ENCODE peak calls at places on chromosomes 16 and 17, in four cellular contexts. S is K562, T is GM12878, F is GM12891. B is an unnamed sample.

GRCh38 chr17:51120357-51120738 is 320 bp downstream of the SPAG9 start:
- DNase-seq in S (no peak), T (no peak), F (peak), B (peak)

GRCh38 chr17:80104321-80104955 is 3.1 kb downstream of the GAA start:
- DNase-seq in T (no peak), F (no peak), S (no peak), B (no peak)

GRCh38 chr16:8474576-8474975 is 115.7 kb downstream of the TMEM114 start:
- DNase-seq in T (no peak), F (no peak), S (no peak), B (no peak)

GRCh38 chr17:72838068-72838467 is 254.4 kb downstream of the SLC39A11 start:
- DNase-seq in S (no peak), T (no peak), F (no peak), B (no peak)

GRCh38 chr17:32486701-32487459 is at the start of gene CDK5R1:
- DNase-seq in T (no peak), F (peak), S (peak), B (peak)

GRCh38 chr16:14186007-14186953 is 115.2 kb downstream of the MRTFB start:
- DNase-seq in T (no peak), S (no peak), F (no peak), B (no peak)

GRCh38 chr16:86581458-86581857 is 3.1 kb downstream of the FOXL1 start:
- DNase-seq in S (no peak), T (no peak), F (no peak), B (no peak)

GRCh38 chr17:64628641-64629040 is 33.5 kb downstream of the SMURF2 start:
- DNase-seq in S (no peak), T (no peak), F (no peak), B (no peak)

GRCh38 chr17:17179371-17179827 is 26.7 kb downstream of the PLD6 start:
- DNase-seq in T (peak), S (no peak), F (no peak), B (no peak)

GRCh38 chr16:24165273-24165672 is 90.9 kb upstream of the CACNG3 start:
- DNase-seq in S (no peak), F (no peak), T (no peak), B (no peak)

GRCh38 chr17:2054740-2055493 is at the start of gene HIC1:
- DNase-seq in T (no peak), F (peak), S (peak), B (no peak)

GRCh38 chr17:34709108-34709779 is 129.9 kb downstream of the TMEM132E start:
- DNase-seq in T (no peak), F (no peak), S (no peak), B (no peak)

GRCh38 chr17:72357764-72358365 is 237.0 kb downstream of the SOX9 start:
- DNase-seq in F (no peak), T (no peak), S (no peak), B (no peak)

GRCh38 chr16:24011237-24011636 is 175.5 kb downstream of the PRKCB start:
- DNase-seq in S (no peak), T (no peak), F (no peak), B (no peak)

DNA sequence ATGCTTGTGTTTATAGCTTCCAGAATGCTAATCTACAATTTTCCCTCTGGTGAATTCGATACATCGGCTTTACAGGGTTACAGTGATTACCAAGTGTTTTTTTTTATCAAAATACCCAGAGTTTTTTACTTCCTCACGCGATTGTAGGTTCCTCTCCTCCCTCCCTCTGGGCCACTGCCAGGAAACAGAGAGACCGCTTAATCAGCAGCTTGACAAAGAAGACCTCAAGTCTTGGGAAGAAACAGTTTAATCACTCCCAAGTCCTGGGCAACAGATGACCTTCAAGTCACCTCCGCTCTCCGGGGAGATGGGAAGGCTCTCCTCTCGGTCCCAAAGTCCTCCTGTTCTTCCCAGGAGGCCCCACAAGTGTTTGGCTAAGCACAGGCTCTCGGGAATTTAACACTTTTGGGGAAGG is 23.5 kb downstream of the SMTNL2 start:
- DNase-seq in S (no peak), F (no peak), T (no peak), B (peak)
- TF ChIP-seq SPI1 in S (no peak), F (no peak), T (no peak), B (no peak)

GRCh38 chr17:60164164-60164563 is 14.4 kb downstream of the CA4 start:
- DNase-seq in S (no peak), F (no peak), T (no peak), B (no peak)

GRCh38 chr17:60165976-60166375 is 16.2 kb downstream of the CA4 start:
- DNase-seq in F (no peak), T (no peak), S (peak), B (no peak)

GRCh38 chr17:60163108-60163784 is 13.5 kb downstream of the CA4 start:
- DNase-seq in T (no peak), F (no peak), S (no peak), B (no peak)

GRCh38 chr17:60164697-60165096 is 14.9 kb downstream of the CA4 start:
- DNase-seq in S (no peak), F (no peak), T (no peak), B (no peak)

GRCh38 chr17:60165223-60165622 is 15.4 kb downstream of the CA4 start:
- DNase-seq in S (peak), T (no peak), F (no peak), B (no peak)
- TF ChIP-seq SPI1 in S (no peak), T (no peak), F (no peak), B (no peak)

GRCh38 chr16:27218756-27219155 is 15.4 kb downstream of the KDM8 start:
- DNase-seq in T (no peak), S (no peak), F (no peak), B (no peak)
- TF ChIP-seq SPI1 in T (no peak), S (no peak), F (no peak), B (no peak)

DNA sequence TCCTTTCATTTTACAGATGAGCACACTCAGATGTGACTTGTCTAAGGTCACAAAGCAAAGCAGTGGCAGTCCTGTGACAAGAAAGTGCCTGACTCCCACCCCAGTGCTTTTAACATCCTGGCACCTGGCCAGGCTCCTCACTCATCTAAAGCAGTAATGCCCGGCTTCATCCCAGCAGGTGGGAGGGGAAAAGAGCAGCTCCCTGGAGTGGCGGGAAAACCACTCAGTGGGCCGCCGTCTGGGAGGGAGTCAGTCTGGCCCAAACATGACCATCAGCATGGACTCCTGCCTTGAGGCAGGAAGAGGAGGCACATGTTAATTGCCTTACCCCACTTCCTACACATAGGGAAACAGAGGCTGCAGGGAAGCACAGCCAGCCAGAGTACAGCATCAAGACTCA is 2.6 kb downstream of the PCGF2 start:
- DNase-seq in F (no peak), T (no peak), S (no peak), B (no peak)
- TF ChIP-seq SPI1 in F (no peak), T (no peak), S (no peak), B (no peak)

DNA sequence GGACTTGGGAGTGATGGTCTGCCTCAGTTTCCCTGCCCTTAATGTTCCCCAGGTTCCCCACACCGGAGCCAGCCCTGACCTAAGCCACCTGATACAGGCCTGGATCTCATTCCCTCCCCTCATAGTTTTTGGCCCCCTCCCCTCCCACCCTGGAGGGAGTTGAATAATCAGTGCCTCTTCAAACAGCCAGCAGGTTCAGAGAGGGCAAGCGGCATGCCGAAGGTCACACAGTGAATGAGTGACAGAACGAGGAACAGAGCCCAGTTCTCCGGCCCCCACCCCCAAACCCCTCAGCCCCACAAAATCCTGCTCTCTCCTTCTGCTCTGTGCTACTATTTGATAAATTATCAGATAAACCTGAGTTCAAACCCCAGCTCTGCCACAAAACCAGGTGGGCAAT is 31.2 kb downstream of the BEAN1 start:
- DNase-seq in F (no peak), T (no peak), S (no peak), B (no peak)
- TF ChIP-seq SPI1 in F (no peak), T (no peak), S (no peak), B (no peak)

GRCh38 chr17:74281799-74282198 is 7.8 kb downstream of the DNAI2 start:
- DNase-seq in T (no peak), S (no peak), F (no peak), B (no peak)

GRCh38 chr17:74287203-74287602 is 13.2 kb downstream of the DNAI2 start:
- DNase-seq in F (no peak), T (no peak), S (no peak), B (no peak)

GRCh38 chr17:74282587-74283370 is 8.7 kb downstream of the DNAI2 start:
- DNase-seq in T (peak), S (peak), F (no peak), B (peak)

GRCh38 chr17:74280093-74280513 is 6.1 kb downstream of the DNAI2 start:
- DNase-seq in S (no peak), F (peak), T (no peak), B (no peak)

GRCh38 chr17:74283371-74283673 is 9.3 kb downstream of the DNAI2 start:
- DNase-seq in F (no peak), S (no peak), T (no peak), B (no peak)
- TF ChIP-seq SPI1 in F (no peak), S (no peak), T (no peak), B (no peak)

GRCh38 chr16:2152695-2153506 is 2.7 kb upstream of the TRAF7 start:
- DNase-seq in F (no peak), T (no peak), S (peak), B (no peak)

GRCh38 chr16:2148714-2149629 is 547 bp downstream of the RAB26 start:
- DNase-seq in S (peak), T (no peak), F (no peak), B (no peak)

GRCh38 chr16:2151188-2152091 is 3.0 kb downstream of the RAB26 start:
- DNase-seq in T (no peak), F (no peak), S (peak), B (no peak)

GRCh38 chr16:2149630-2150417 is 1.4 kb downstream of the RAB26 start:
- DNase-seq in F (no peak), S (peak), T (no peak), B (peak)

DNA sequence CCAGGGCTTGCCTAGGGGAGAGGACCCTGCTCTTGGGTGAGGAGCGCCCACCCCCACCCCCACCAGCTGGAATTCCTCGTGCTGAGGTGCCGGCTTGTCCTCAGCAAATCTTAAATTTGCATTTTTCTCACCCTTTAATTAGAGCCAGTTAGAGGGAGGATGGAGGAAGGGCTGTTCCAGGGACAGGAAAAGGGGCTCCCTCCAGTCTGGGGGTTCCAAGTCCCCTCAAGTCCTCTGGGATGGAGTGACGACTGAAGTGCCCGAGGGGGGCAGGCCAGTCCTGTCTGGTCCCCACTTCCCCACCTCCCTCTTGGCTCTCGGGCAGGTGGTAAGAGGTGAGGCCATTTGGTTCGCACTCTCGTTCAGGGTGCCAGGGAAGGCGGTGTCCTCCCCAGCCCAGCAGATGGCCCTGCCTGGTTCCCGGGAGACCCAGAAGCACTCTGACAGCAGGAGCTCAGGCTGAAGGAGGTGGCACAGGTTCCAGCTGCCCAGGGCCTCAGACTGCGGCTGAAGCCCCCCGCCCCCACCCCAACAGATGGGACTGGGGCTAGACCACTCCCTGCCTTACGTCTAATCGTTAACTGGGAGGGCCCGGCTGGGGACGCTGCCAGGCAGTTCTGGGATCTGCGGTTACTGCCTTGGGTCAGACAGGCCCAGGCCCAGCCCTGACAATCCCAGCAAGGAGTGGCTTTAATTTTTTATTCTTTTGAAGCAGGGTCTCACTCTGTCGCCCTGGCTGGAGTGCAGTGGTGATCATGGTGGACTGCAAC is 2.2 kb downstream of the RAB26 start:
- DNase-seq in F (no peak), S (peak), T (no peak), B (no peak)
- TF ChIP-seq SPI1 in F (no peak), S (no peak), T (no peak), B (no peak)

GRCh38 chr16:89540557-89540956 is 19.9 kb upstream of the RPL13 start:
- DNase-seq in T (no peak), S (no peak), F (no peak), B (no peak)

GRCh38 chr16:89545044-89545830 is 15.2 kb upstream of the RPL13 start:
- DNase-seq in T (no peak), S (no peak), F (no peak), B (no peak)

GRCh38 chr16:89544713-89545043 is 15.8 kb upstream of the RPL13 start:
- DNase-seq in F (no peak), S (no peak), T (no peak), B (no peak)

GRCh38 chr16:89544113-89544512 is 16.4 kb upstream of the RPL13 start:
- DNase-seq in S (no peak), F (no peak), T (no peak), B (no peak)

DNA sequence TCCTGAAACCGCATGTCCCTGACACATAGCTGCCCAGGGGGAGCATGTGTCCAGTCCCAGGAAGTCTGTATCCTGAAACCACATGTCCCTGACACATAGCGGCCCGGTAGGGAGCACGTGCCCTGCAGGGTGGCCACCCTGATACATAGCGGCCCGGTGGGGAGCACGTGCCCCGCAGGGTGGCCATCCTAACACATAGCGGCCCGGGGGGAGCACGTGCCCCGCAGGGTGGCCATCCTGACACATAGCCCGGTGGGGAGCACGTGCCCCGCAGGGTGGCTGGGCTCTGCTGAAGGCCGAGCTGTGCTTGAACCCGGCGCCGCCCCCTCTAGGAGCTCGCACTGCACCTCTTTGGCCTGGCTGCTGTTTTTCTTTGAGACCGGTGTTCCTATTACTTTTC is 18.7 kb upstream of the RPL13 start:
- DNase-seq in F (no peak), T (no peak), S (no peak), B (no peak)
- TF ChIP-seq SPI1 in F (no peak), T (no peak), S (no peak), B (no peak)

DNA sequence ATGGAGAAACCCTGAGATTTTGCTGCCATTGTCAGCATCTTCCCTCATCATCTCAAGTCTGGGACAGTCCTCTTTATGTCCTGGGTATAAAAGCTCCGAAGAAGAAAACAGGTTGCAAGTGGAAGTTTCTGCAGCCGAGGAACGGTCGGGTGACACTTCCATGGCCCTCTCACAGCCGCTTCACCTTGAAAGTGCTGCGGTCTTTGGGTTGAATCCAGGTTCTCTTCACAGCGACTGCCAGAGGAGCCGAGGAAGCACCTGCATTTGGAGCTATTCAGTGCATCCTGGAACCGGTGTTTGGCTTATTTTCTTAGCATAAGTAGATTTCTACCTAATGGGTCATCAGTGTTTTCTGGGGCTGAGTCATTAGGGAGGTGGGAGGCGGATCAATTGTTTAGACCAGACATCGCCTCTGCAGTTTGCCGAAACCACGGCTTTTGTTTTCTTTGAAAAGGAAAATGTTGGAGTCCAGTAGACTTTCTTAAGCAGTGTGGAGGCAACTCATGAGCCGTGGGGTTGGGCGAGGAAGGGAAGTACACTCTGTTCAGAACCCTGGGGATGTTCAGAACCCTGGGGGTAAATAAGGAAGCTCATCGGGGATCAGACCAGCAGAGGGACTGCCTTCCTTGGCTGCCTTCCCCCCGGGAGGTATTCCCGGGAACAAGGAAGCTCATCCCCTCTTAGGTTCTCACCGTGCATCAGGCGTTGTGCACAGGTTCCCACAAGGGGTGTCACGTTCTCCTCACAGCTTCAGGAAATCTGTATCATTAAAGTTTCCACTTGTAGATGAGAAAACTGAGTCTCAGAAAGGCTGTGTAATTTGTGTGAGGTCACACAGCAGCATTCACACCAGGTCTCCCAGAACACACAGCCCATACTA is 361.5 kb downstream of the SNX29 start:
- DNase-seq in F (no peak), T (no peak), S (no peak), B (no peak)
- TF ChIP-seq SPI1 in F (no peak), T (no peak), S (no peak), B (no peak)

GRCh38 chr16:66673691-66674090 is 22.9 kb downstream of the CMTM4 start:
- DNase-seq in T (no peak), S (no peak), F (no peak), B (no peak)
- TF ChIP-seq SPI1 in T (no peak), S (no peak), F (no peak), B (no peak)

B was measured in HL-60.